ENCODE peak calls at places on chromosomes 1 and 21, in seven cellular contexts. S, I, Z, B, W, X and Q are unnamed samples.
A peak's percentile ranks its signal among the peaks of the same experiment; 100 is the strongest.

GRCh38 chr1:79259390-79260336 is 253.1 kb upstream of the ADGRL4 start:
- DNase-seq in X (peak; percentile 26), W (no peak), S (no peak), Z (no peak), B (no peak), I (no peak), Q (no peak)

GRCh38 chr21:42056996-42057689 is 14.0 kb upstream of the UMODL1 start:
- DNase-seq in W (peak; percentile 78), S (no peak), B (no peak), I (peak; percentile 89), Z (peak; percentile 66), X (no peak), Q (no peak)

GRCh38 chr1:193786996-193787546 is 600.7 kb upstream of the B3GALT2 start:
- DNase-seq in I (no peak), B (no peak), Z (no peak), X (no peak), S (no peak), W (no peak), Q (no peak)

GRCh38 chr1:145707183-145707867 is at the start of gene PDZK1:
- DNase-seq in S (no peak), X (no peak), B (no peak), W (no peak), Z (peak; percentile 83), I (no peak), Q (no peak)

GRCh38 chr1:154845174-154845573 is 24.9 kb downstream of the KCNN3 start:
- DNase-seq in S (no peak), I (no peak), X (no peak), Z (no peak), W (no peak), B (peak; percentile 52), Q (no peak)

GRCh38 chr1:171081220-171081993 is 9.3 kb upstream of the FMO3 start:
- DNase-seq in I (no peak), B (no peak), X (peak; percentile 36), Z (no peak), W (no peak), S (no peak), Q (no peak)

GRCh38 chr1:53454019-53454418 is 5.2 kb upstream of the DMRTB1 start:
- DNase-seq in I (no peak), Z (no peak), B (no peak), S (no peak), X (no peak), W (no peak), Q (no peak)

GRCh38 chr1:165612062-165612461 is 19.0 kb upstream of the MGST3 start:
- DNase-seq in X (peak; percentile 66), S (no peak), I (no peak), B (no peak), Z (no peak), W (no peak), Q (no peak)

DNA sequence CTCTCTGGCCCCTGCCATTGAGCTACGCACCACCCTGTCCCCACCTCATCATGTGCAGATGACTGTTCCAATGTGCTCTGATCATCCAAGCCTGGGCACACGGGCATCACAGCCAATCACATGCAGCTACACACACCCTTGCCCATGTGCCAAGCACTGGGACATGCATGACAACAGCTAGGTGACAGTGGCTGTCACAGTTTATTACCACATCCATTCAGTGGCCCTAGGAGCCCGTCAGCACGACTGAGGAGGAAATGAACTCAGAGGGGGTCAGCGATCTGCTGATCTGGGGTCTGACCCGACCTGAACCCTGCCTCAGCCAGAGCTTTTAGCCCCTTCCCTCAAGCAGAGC is 10.2 kb downstream of the SH3BGRL3 start:
- DNase-seq in X (no peak), W (no peak), I (no peak), S (no peak), B (no peak), Z (no peak), Q (no peak)
- H3K27ac ChIP-seq in X (peak overlapping the region; percentile 98), W (peak overlapping the region; percentile 84), I (no peak overlapping the region), S (no peak overlapping the region), B (peak overlapping the region; percentile 98), Z (no peak overlapping the region), Q (peak overlapping the region; percentile 10)

GRCh38 chr1:68175621-68176398 is 56.5 kb downstream of the WLS start:
- DNase-seq in X (no peak), S (no peak), W (no peak), I (no peak), Z (no peak), B (no peak), Q (no peak)

GRCh38 chr1:68168545-68169065 is 63.7 kb downstream of the WLS start:
- DNase-seq in I (no peak), X (no peak), S (no peak), B (no peak), Z (no peak), W (no peak), Q (no peak)

GRCh38 chr1:68173283-68174172 is 58.8 kb downstream of the WLS start:
- DNase-seq in Z (no peak), X (no peak), B (no peak), I (no peak), S (no peak), W (no peak), Q (no peak)

GRCh38 chr1:68178821-68179490 is 53.4 kb downstream of the WLS start:
- DNase-seq in S (no peak), Z (no peak), I (no peak), X (no peak), W (no peak), B (no peak), Q (no peak)

DNA sequence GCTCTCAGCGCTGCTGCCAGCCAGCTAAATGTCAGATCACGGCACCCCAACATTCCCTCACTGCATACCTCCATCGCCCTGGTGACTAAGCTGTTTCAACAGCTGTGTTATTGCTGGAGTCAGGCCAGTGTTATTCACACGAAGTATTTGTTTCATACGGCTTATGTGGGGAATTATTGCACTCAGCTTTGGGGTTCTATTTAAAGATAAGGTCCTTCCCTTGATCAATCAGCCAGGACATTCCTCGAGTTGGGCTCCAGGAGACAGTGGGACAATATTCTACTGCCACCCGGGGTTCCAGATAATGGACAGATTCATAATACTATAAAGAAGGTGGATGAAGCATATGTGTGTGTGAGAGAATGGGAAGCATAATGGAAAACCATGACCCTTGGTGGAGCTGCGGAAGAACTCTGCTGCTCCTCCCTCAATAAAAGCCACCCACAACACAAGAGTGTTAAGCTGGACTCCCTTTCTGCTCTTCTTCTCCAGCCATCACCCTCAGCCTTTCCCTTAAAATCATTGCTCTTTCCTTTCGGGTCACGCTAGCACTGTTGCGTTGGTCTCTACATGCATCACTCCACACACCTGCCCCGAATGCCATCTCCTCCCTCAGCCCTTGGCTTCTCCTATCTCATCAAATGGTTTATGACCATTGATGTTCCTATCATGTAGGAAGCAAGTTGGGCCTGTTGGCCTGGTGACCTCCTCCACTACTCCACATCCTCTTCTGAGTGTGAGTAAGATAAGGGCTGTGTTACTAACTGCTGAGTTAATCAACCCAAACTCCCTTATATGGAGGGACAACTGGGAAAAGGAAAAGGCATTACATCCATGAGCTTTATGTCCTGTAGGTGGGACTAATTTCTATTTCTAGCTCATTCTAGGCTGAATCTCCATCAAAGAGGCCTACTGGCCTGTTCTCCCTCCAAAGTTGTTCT is 57.9 kb downstream of the WLS start:
- DNase-seq in B (no peak), W (peak; percentile 44), Z (peak; percentile 73), X (no peak), S (no peak), I (peak; percentile 78), Q (peak; percentile 86)
- H3K27ac ChIP-seq in B (peak overlapping the region; percentile 80), W (peak overlapping the region; percentile 12), Z (no peak overlapping the region), X (no peak overlapping the region), S (no peak overlapping the region), I (peak overlapping the region; percentile 46), Q (peak overlapping the region; percentile 80)

GRCh38 chr1:225653463-225654276 is 747 bp upstream of the ENAH start:
- DNase-seq in W (peak; percentile 69), I (peak; percentile 81), Z (peak; percentile 85), S (no peak), B (peak; percentile 66), X (peak; percentile 27), Q (peak; percentile 93)

GRCh38 chr1:225654688-225655508 is 2.0 kb upstream of the ENAH start:
- DNase-seq in Z (no peak), W (no peak), B (no peak), I (no peak), S (no peak), X (no peak), Q (no peak)

GRCh38 chr1:225655509-225656258 is 2.8 kb upstream of the ENAH start:
- DNase-seq in B (peak; percentile 29), I (peak; percentile 73), Z (no peak), S (no peak), W (no peak), X (peak; percentile 52), Q (peak; percentile 86)

GRCh38 chr1:225652726-225653462 is at the start of gene ENAH:
- DNase-seq in W (peak; percentile 81), S (no peak), Z (peak; percentile 93), B (peak; percentile 89), X (peak; percentile 70), I (peak; percentile 86), Q (peak; percentile 93)

DNA sequence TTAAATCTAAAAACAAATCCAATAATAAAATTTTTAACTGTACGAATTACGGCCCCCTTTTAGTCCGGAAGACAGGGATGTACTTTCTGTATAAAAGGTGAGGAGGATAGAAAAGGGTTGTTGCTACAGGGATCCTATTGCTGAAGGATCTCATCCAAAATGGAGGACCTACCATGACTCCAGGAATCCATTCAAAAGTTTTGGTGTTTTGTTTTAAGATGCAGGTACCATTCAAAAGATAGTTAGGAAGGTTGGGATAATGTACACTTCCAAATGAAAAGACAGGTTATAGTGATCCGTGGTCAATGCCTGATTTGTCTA is 1.3 kb upstream of the ENAH start:
- DNase-seq in B (no peak), W (no peak), Z (no peak), X (no peak), S (no peak), I (no peak), Q (no peak)
- H3K27ac ChIP-seq in B (peak overlapping the region; percentile 99), W (peak overlapping the region; percentile 91), Z (peak overlapping the region; percentile 92), X (no peak overlapping the region), S (no peak overlapping the region), I (peak overlapping the region; percentile 47), Q (peak overlapping the region; percentile 97)

DNA sequence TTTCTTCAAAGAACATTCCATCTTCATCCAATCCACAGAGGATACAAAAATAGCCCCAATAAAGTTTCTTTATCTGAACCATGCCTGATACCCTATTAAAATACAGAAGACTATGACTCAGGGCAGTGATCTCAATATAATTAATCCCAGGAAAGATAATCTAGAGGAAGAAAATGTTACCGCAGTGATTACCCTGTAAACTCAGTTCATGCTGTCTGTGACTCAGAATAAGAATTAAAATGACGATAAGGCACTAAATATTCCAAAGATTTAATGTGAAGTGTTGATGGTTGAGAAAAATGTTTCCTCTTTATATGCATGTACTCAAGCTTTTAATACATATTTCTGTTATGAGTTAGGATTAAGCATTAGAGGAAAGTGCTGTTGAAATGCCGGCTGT is 88.6 kb upstream of the LYPLAL1 start:
- DNase-seq in I (no peak), Z (no peak), X (no peak), S (no peak), B (no peak), W (no peak), Q (no peak)
- H3K27ac ChIP-seq in I (no peak overlapping the region), Z (no peak overlapping the region), X (no peak overlapping the region), S (no peak overlapping the region), B (no peak overlapping the region), W (no peak overlapping the region), Q (no peak overlapping the region)